ENCODE peak calls at places on chromosomes 13 and 19, in ten cellular contexts. One of them, this sample, is unnamed.

GRCh38 chr19:17686592-17687042 is 1.5 kb downstream of the UNC13A start:
- DNase-seq in GM13977: peak
- DNase-seq in AG10803: no peak
- DNase-seq in T-helper 2 cell: no peak
- DNase-seq in GM12891: no peak
- DNase-seq in hypothalamus: no peak
- DNase-seq in tibial nerve: no peak
- DNase-seq in A549: peak
- DNase-seq in NAMALWA: no peak
- DNase-seq in MM.1S: no peak
- DNase-seq in this sample: no peak

GRCh38 chr13:33260168-33261098 is 25.1 kb downstream of the STARD13 start:
- DNase-seq in tibial nerve: no peak
- DNase-seq in GM12891: no peak
- DNase-seq in NAMALWA: no peak
- DNase-seq in AG10803: no peak
- DNase-seq in MM.1S: no peak
- DNase-seq in GM13977: no peak
- DNase-seq in A549: no peak
- DNase-seq in hypothalamus: no peak
- DNase-seq in T-helper 2 cell: no peak
- DNase-seq in this sample: no peak

GRCh38 chr13:40181203-40181845 is 485.1 kb downstream of the FOXO1 start:
- DNase-seq in MM.1S: no peak
- DNase-seq in hypothalamus: no peak
- DNase-seq in NAMALWA: no peak
- DNase-seq in A549: no peak
- DNase-seq in GM13977: no peak
- DNase-seq in T-helper 2 cell: no peak
- DNase-seq in tibial nerve: no peak
- DNase-seq in GM12891: no peak
- DNase-seq in AG10803: no peak
- DNase-seq in this sample: no peak

GRCh38 chr19:2475018-2475701 is 767 bp upstream of the GADD45B start:
- DNase-seq in T-helper 2 cell: peak
- DNase-seq in GM12891: no peak
- DNase-seq in AG10803: peak
- DNase-seq in GM13977: peak
- DNase-seq in MM.1S: peak
- DNase-seq in tibial nerve: peak
- DNase-seq in A549: no peak
- DNase-seq in NAMALWA: peak
- DNase-seq in hypothalamus: no peak
- DNase-seq in this sample: peak

GRCh38 chr13:111893071-111893606 is 173.8 kb upstream of the SOX1 start:
- DNase-seq in GM13977: no peak
- DNase-seq in T-helper 2 cell: no peak
- DNase-seq in tibial nerve: no peak
- DNase-seq in A549: no peak
- DNase-seq in AG10803: no peak
- DNase-seq in hypothalamus: no peak
- DNase-seq in GM12891: no peak
- DNase-seq in NAMALWA: no peak
- DNase-seq in MM.1S: no peak
- DNase-seq in this sample: no peak

GRCh38 chr13:27644302-27644701 is 22.6 kb downstream of the POLR1D start:
- DNase-seq in tibial nerve: no peak
- DNase-seq in MM.1S: no peak
- DNase-seq in GM13977: no peak
- DNase-seq in hypothalamus: no peak
- DNase-seq in AG10803: peak
- DNase-seq in T-helper 2 cell: no peak
- DNase-seq in A549: no peak
- DNase-seq in GM12891: no peak
- DNase-seq in NAMALWA: no peak
- DNase-seq in this sample: no peak

GRCh38 chr19:44608391-44608821 is 5.0 kb upstream of the IGSF23 start:
- DNase-seq in MM.1S: no peak
- DNase-seq in T-helper 2 cell: no peak
- DNase-seq in GM12891: no peak
- DNase-seq in hypothalamus: no peak
- DNase-seq in tibial nerve: no peak
- DNase-seq in GM13977: no peak
- DNase-seq in AG10803: no peak
- DNase-seq in A549: no peak
- DNase-seq in NAMALWA: no peak
- DNase-seq in this sample: peak

GRCh38 chr13:32734511-32734910 is 148.3 kb downstream of the PDS5B start:
- DNase-seq in GM13977: no peak
- DNase-seq in T-helper 2 cell: no peak
- DNase-seq in A549: no peak
- DNase-seq in MM.1S: no peak
- DNase-seq in GM12891: no peak
- DNase-seq in tibial nerve: no peak
- DNase-seq in NAMALWA: no peak
- DNase-seq in hypothalamus: no peak
- DNase-seq in AG10803: peak
- DNase-seq in this sample: no peak

GRCh38 chr13:75635101-75635620 is 969 bp upstream of the LMO7 start:
- DNase-seq in MM.1S: peak
- DNase-seq in NAMALWA: no peak
- DNase-seq in GM12891: no peak
- DNase-seq in T-helper 2 cell: no peak
- DNase-seq in tibial nerve: no peak
- DNase-seq in A549: no peak
- DNase-seq in GM13977: peak
- DNase-seq in AG10803: no peak
- DNase-seq in hypothalamus: no peak
- DNase-seq in this sample: no peak

GRCh38 chr13:113426591-113426986 is 26.7 kb downstream of the ADPRHL1 start:
- DNase-seq in AG10803: no peak
- DNase-seq in A549: no peak
- DNase-seq in tibial nerve: no peak
- DNase-seq in hypothalamus: no peak
- DNase-seq in GM12891: no peak
- DNase-seq in GM13977: no peak
- DNase-seq in NAMALWA: no peak
- DNase-seq in T-helper 2 cell: no peak
- DNase-seq in MM.1S: peak
- DNase-seq in this sample: no peak

GRCh38 chr13:37319041-37319443 is 213.6 kb upstream of the CSNK1A1L start:
- DNase-seq in GM12891: no peak
- DNase-seq in hypothalamus: no peak
- DNase-seq in tibial nerve: no peak
- DNase-seq in NAMALWA: no peak
- DNase-seq in T-helper 2 cell: no peak
- DNase-seq in AG10803: peak
- DNase-seq in A549: no peak
- DNase-seq in MM.1S: no peak
- DNase-seq in GM13977: no peak
- DNase-seq in this sample: no peak

GRCh38 chr13:36673838-36674326 is at the start of gene SERTM1:
- DNase-seq in AG10803: no peak
- DNase-seq in hypothalamus: no peak
- DNase-seq in GM12891: no peak
- DNase-seq in MM.1S: no peak
- DNase-seq in A549: no peak
- DNase-seq in T-helper 2 cell: no peak
- DNase-seq in GM13977: no peak
- DNase-seq in NAMALWA: no peak
- DNase-seq in tibial nerve: no peak
- DNase-seq in this sample: no peak

GRCh38 chr19:42512130-42512636 is 16.1 kb downstream of the CEACAM1 start:
- DNase-seq in GM12891: no peak
- DNase-seq in NAMALWA: no peak
- DNase-seq in AG10803: no peak
- DNase-seq in hypothalamus: no peak
- DNase-seq in tibial nerve: no peak
- DNase-seq in T-helper 2 cell: no peak
- DNase-seq in MM.1S: peak
- DNase-seq in A549: no peak
- DNase-seq in GM13977: no peak
- DNase-seq in this sample: no peak

GRCh38 chr19:2016041-2016807 is 710 bp upstream of the BTBD2 start:
- DNase-seq in MM.1S: peak
- DNase-seq in GM12891: peak
- DNase-seq in hypothalamus: no peak
- DNase-seq in GM13977: peak
- DNase-seq in AG10803: peak
- DNase-seq in NAMALWA: peak
- DNase-seq in A549: peak
- DNase-seq in tibial nerve: peak
- DNase-seq in T-helper 2 cell: peak
- DNase-seq in this sample: peak

GRCh38 chr13:50884270-50884669 is 25.3 kb upstream of the RNASEH2B start:
- DNase-seq in MM.1S: no peak
- DNase-seq in hypothalamus: no peak
- DNase-seq in NAMALWA: no peak
- DNase-seq in GM12891: no peak
- DNase-seq in tibial nerve: no peak
- DNase-seq in A549: no peak
- DNase-seq in GM13977: no peak
- DNase-seq in AG10803: no peak
- DNase-seq in T-helper 2 cell: no peak
- DNase-seq in this sample: no peak

GRCh38 chr19:47428177-47428894 is 9.0 kb upstream of the MEIS3 start:
- DNase-seq in NAMALWA: peak
- DNase-seq in A549: peak
- DNase-seq in GM13977: peak
- DNase-seq in hypothalamus: peak
- DNase-seq in T-helper 2 cell: peak
- DNase-seq in MM.1S: peak
- DNase-seq in GM12891: peak
- DNase-seq in tibial nerve: peak
- DNase-seq in AG10803: peak
- DNase-seq in this sample: peak

GRCh38 chr19:38190061-38190460 is 34.0 kb downstream of the DPF1 start:
- DNase-seq in GM12891: no peak
- DNase-seq in GM13977: no peak
- DNase-seq in tibial nerve: no peak
- DNase-seq in hypothalamus: no peak
- DNase-seq in A549: no peak
- DNase-seq in MM.1S: no peak
- DNase-seq in NAMALWA: no peak
- DNase-seq in T-helper 2 cell: no peak
- DNase-seq in AG10803: no peak
- DNase-seq in this sample: no peak

This sample was measured in PC-9.